ENCODE peak calls at places on chromosomes 6 and 20, in seven cellular contexts. G is Calu3; S is CD8-positive, alpha-beta T cell; M is cardiac septum; R is mucosa of descending colon; I is stimulated activated CD4-positive, alpha-beta T cell treated with anti-CD3 and anti-CD28 coated beads, Interleukin-15, amount 100 ng/mL, for 1 hour; E is B cell. Q is an unnamed sample.
A peak's percentile ranks its signal among the peaks of the same experiment; 100 is the strongest.

GRCh38 chr6:19866199-19866872 is 29.2 kb downstream of the ID4 start:
- DNase-seq in R (no peak), I (no peak), S (no peak), E (no peak), M (no peak), G (no peak), Q (no peak)

GRCh38 chr6:108494434-108494833 is 66.3 kb upstream of the FOXO3 start:
- DNase-seq in E (no peak), S (no peak), I (no peak), M (no peak), G (no peak), R (no peak), Q (no peak)

GRCh38 chr6:131946992-131947955 is 3.9 kb downstream of the CCN2 start:
- DNase-seq in E (no peak), M (no peak), S (no peak), G (no peak), R (no peak), I (no peak), Q (no peak)

GRCh38 chr6:351867-352289 is 39.7 kb upstream of the IRF4 start:
- DNase-seq in E (no peak), S (no peak), M (peak; percentile 77), G (no peak), R (no peak), I (no peak), Q (no peak)

GRCh38 chr20:9262653-9263194 is 193.8 kb downstream of the PLCB4 start:
- DNase-seq in I (no peak), M (no peak), E (no peak), S (no peak), R (no peak), G (no peak), Q (no peak)

GRCh38 chr6:24775520-24776058 is 852 bp downstream of the GMNN start:
- DNase-seq in G (no peak), M (no peak), R (no peak), E (no peak), I (peak; percentile 17), S (peak; percentile 53), Q (no peak)

GRCh38 chr20:45235995-45236394 is 14.8 kb downstream of the SEMG2 start:
- DNase-seq in E (no peak), M (no peak), S (no peak), R (peak; percentile 35), I (no peak), G (peak; percentile 70), Q (peak; percentile 77)

GRCh38 chr6:121847806-121848522 is 412.5 kb downstream of the GJA1 start:
- DNase-seq in E (no peak), R (no peak), S (no peak), G (no peak), M (no peak), I (no peak), Q (no peak)

GRCh38 chr6:156822747-156823206 is 45.6 kb downstream of the ARID1B start:
- DNase-seq in E (no peak), M (no peak), R (no peak), G (no peak), S (no peak), I (no peak), Q (no peak)

GRCh38 chr6:167142433-167142761 is 15.4 kb downstream of the GPR31 start:
- DNase-seq in M (no peak), R (no peak), S (no peak), I (no peak), G (no peak), E (no peak), Q (no peak)

GRCh38 chr6:43180058-43180457 is 1.9 kb upstream of the CUL9 start:
- DNase-seq in E (no peak), R (no peak), S (no peak), M (no peak), I (no peak), G (no peak), Q (no peak)

Q was measured in RWPE2.